ENCODE peak calls at places on chromosomes 6 and 20, in five cellular contexts. R is K562, O is HCT116, P is breast epithelium, B is HL-60. S is an unnamed sample.

GRCh38 chr6:3752538-3753227 is 1.2 kb upstream of the PXDC1 start:
- DNase-seq in B (no peak), R (no peak), P (no peak), O (no peak), S (no peak)

GRCh38 chr6:5997420-5998093 is 9.2 kb downstream of the NRN1 start:
- DNase-seq in R (no peak), B (no peak), O (no peak), P (no peak), S (no peak)

GRCh38 chr6:84346372-84346771 is 118.9 kb upstream of the CEP162 start:
- DNase-seq in B (no peak), P (no peak), O (no peak), R (no peak), S (no peak)

GRCh38 chr6:15793288-15793687 is 130.5 kb upstream of the DTNBP1 start:
- DNase-seq in P (no peak), R (peak), O (no peak), B (no peak), S (no peak)

GRCh38 chr6:82954937-82955577 is 110.6 kb downstream of the UBE3D start:
- DNase-seq in O (no peak), B (no peak), P (no peak), R (no peak), S (no peak)

GRCh38 chr6:110357298-110357695 is 852 bp downstream of the METTL24 start:
- DNase-seq in B (no peak), R (no peak), P (no peak), O (no peak), S (no peak)

GRCh38 chr6:70395301-70395672 is 18.0 kb upstream of the FAM135A start:
- DNase-seq in B (no peak), P (no peak), O (no peak), R (no peak), S (no peak)

GRCh38 chr6:22363966-22364296 is 67.1 kb upstream of the PRL start:
- DNase-seq in R (no peak), B (no peak), O (no peak), P (no peak), S (no peak)

GRCh38 chr6:113644861-113645575 is 212.1 kb upstream of the MARCKS start:
- DNase-seq in P (no peak), O (peak), R (no peak), B (no peak), S (no peak)

GRCh38 chr20:18412202-18412901 is 54.5 kb downstream of the DZANK1 start:
- DNase-seq in O (no peak), P (no peak), R (no peak), B (peak), S (no peak)

GRCh38 chr6:6556738-6557503 is 31.6 kb upstream of the LY86 start:
- DNase-seq in P (no peak), R (peak), B (peak), O (peak), S (no peak)

GRCh38 chr6:88867841-88868558 is 95.4 kb downstream of the RNGTT start:
- DNase-seq in B (no peak), O (no peak), P (no peak), R (no peak), S (no peak)

GRCh38 chr6:43517503-43518357 is 841 bp downstream of the POLR1C start:
- DNase-seq in B (no peak), P (no peak), O (no peak), R (no peak), S (no peak)

GRCh38 chr6:94238868-94239267 is 819.5 kb upstream of the EPHA7 start:
- DNase-seq in R (no peak), P (no peak), O (no peak), B (no peak), S (no peak)

GRCh38 chr20:39358052-39358451 is 395.9 kb downstream of the DHX35 start:
- DNase-seq in B (no peak), R (no peak), O (no peak), P (no peak), S (no peak)

GRCh38 chr20:38759135-38759534 is 10.9 kb downstream of the ACTR5 start:
- DNase-seq in B (no peak), R (no peak), O (no peak), P (no peak), S (no peak)

GRCh38 chr20:46400253-46400652 is 6.2 kb downstream of the ELMO2 start:
- DNase-seq in P (no peak), R (no peak), O (no peak), B (peak), S (no peak)

GRCh38 chr6:128713461-128713860 is 169.5 kb upstream of the LAMA2 start:
- DNase-seq in O (no peak), R (no peak), B (no peak), P (no peak), S (no peak)

GRCh38 chr20:46157625-46158024 is 39.5 kb downstream of the CD40 start:
- DNase-seq in R (no peak), O (no peak), B (no peak), P (no peak), S (no peak)

GRCh38 chr20:44056010-44056698 is 130.8 kb downstream of the JPH2 start:
- DNase-seq in O (no peak), B (no peak), R (no peak), P (no peak), S (no peak)

GRCh38 chr6:160583805-160584204 is 80.3 kb downstream of the LPA start:
- DNase-seq in R (no peak), P (no peak), B (no peak), O (no peak), S (no peak)

DNA sequence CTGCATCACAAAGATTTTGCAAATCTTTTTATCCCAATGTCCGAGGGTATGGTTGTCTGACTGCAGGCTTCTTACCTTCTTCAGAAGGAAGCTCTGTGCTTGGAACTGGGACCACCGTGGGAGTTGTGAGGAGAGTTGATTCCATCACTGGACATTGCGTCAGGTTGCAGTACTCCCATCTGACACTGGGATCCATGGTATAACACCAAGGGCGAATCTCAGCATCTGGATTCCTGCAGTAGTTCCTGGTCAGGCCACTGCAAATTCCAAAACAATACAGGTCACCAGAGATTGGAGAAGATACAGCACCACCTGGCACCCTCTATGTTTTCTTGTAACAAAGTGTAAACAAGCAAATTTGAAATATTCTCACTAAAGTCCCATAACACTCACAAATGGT is 77.7 kb downstream of the LPA start:
- DNase-seq in O (no peak), R (no peak), B (no peak), P (no peak), S (no peak)
- TF ChIP-seq POLR2AphosphoS5 in O (no peak), R (no peak), B (no peak), P (no peak), S (no peak)

DNA sequence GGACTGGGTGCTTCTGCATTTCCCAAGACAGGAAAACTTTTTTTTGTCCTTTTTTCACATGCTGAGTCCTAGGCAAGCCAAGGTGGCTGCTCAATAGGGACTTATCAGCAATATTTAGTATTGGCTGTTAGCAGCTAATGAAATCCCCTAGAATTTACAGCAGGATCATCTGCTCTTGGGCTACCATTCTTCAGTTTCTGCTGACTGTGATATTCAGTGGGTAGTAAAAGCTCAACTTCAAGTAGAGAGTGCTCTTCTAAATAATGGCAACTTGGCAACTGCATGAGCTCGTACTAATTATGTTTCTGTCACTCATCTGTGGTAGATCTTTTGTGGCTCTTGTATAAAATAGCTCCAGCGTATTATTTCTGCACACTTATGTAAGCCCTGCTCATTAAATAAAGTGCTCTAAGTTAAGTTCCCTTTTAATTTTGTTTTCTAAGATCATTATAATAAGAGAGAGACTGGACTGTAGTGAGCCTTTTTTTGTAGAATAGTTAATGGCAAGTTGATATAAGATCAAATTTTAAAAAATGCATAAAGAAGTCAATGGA is 110.3 kb downstream of the SLC35F1 start:
- DNase-seq in P (no peak), O (no peak), B (no peak), R (no peak), S (no peak)
- TF ChIP-seq POLR2AphosphoS5 in P (no peak), O (no peak), B (no peak), R (no peak), S (no peak)

GRCh38 chr6:54800201-54800600 is 46.4 kb upstream of the FAM83B start:
- DNase-seq in B (no peak), R (no peak), O (no peak), P (no peak), S (no peak)
- TF ChIP-seq POLR2AphosphoS5 in B (no peak), R (no peak), O (no peak), P (no peak), S (no peak)

GRCh38 chr20:48766205-48766604 is 61.6 kb downstream of the PREX1 start:
- DNase-seq in P (no peak), O (no peak), R (no peak), B (no peak), S (no peak)
- TF ChIP-seq POLR2AphosphoS5 in P (no peak), O (no peak), R (no peak), B (no peak), S (no peak)

GRCh38 chr6:31354248-31354647 is 2.7 kb downstream of the HLA-B start:
- DNase-seq in P (no peak), R (no peak), O (no peak), B (peak), S (no peak)

GRCh38 chr6:31353508-31353907 is 3.5 kb downstream of the HLA-B start:
- DNase-seq in R (no peak), P (no peak), O (no peak), B (no peak), S (no peak)

GRCh38 chr6:31356216-31356945 is 598 bp downstream of the HLA-B start:
- DNase-seq in R (no peak), P (no peak), O (no peak), B (peak), S (no peak)

GRCh38 chr6:31355540-31355988 is 1.4 kb downstream of the HLA-B start:
- DNase-seq in B (peak), P (no peak), O (no peak), R (no peak), S (no peak)

GRCh38 chr6:31354788-31355539 is 2.0 kb downstream of the HLA-B start:
- DNase-seq in O (no peak), R (no peak), B (peak), P (no peak), S (no peak)
- TF ChIP-seq POLR2AphosphoS5 in O (no peak), R (no peak), B (no peak), P (no peak), S (peak)

DNA sequence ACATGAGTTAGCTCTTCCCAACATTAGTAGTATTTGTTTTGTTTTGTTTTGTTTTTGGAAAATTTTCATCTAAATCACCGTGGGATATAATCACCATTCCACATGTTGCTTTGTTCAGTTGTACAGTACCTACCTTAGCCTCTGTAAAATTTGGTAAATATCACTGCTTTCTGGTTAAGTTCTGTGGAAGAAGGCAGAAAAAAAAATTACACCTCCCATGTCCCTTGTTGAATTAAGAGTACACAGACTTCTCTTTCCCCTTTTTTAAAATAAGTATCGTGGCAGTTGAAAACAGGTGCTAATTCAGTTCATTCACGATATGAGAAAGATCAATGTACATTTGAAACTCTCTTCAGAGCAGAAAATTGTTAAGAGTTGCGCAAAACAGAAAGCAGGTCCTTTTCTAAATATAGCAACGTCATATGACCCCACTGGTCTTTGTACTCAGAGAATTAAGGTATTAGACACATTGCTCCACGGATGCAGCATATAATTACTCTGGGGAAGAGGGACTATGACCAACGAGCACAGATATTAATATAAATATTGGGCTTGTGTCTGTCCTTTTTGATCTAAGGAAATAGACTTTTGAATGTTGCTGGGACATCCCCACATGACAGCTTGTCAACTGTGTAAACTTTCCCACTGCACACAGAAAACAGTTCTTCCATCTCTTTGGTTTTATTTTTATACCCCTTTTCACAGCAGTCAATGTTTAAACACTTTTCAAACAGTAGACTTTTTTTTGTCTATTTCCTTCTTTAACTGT is 58.6 kb upstream of the ZNF217 start:
- DNase-seq in P (no peak), O (no peak), R (no peak), B (peak), S (no peak)
- TF ChIP-seq POLR2AphosphoS5 in P (no peak), O (no peak), R (no peak), B (no peak), S (no peak)

GRCh38 chr6:31179042-31179386 is 8.5 kb upstream of the POU5F1 start:
- DNase-seq in P (no peak), O (no peak), B (no peak), R (no peak), S (no peak)
- TF ChIP-seq POLR2AphosphoS5 in P (no peak), O (no peak), B (no peak), R (no peak), S (no peak)

GRCh38 chr6:162727347-162728176 is at the start of the genes PACRG and PRKN:
- DNase-seq in P (peak), B (peak), O (peak), R (peak), S (peak)
- TF ChIP-seq POLR2AphosphoS5 in P (peak), B (no peak), O (peak), R (peak), S (no peak)

S was measured in GM12891.